ENCODE peak calls at places on chromosomes 16 and 17, in five cellular contexts. V, J, Y, K and T are unnamed samples.

GRCh38 chr17:81020767-81021497 is 14.0 kb upstream of the BAIAP2 start:
- DNase-seq in V (no peak), J (peak; percentile 86), Y (no peak), K (peak; percentile 70), T (peak; percentile 89)

GRCh38 chr16:2691491-2692248 is 9.3 kb downstream of the KCTD5 start:
- DNase-seq in V (no peak), J (peak; percentile 69), Y (no peak), K (no peak), T (no peak)

GRCh38 chr16:85446846-85447656 is 166.1 kb upstream of the GSE1 start:
- DNase-seq in V (no peak), J (peak; percentile 48), Y (no peak), K (no peak), T (no peak)

GRCh38 chr16:89193021-89193575 is 7.2 kb downstream of the SLC22A31 start:
- DNase-seq in V (peak; percentile 10), J (no peak), Y (peak; percentile 63), K (no peak), T (peak; percentile 93)

GRCh38 chr16:7492122-7492521 is 159.5 kb downstream of the RBFOX1 start:
- DNase-seq in V (no peak), J (no peak), Y (peak; percentile 37), K (no peak), T (no peak)

GRCh38 chr16:16041196-16041892 is 91.9 kb downstream of the ABCC1 start:
- DNase-seq in V (no peak), J (no peak), Y (peak; percentile 69), K (no peak), T (no peak)

GRCh38 chr17:70108166-70108565 is 33.1 kb downstream of the KCNJ16 start:
- DNase-seq in V (no peak), J (no peak), Y (no peak), K (no peak), T (no peak)

GRCh38 chr17:55587608-55588139 is 76.4 kb upstream of the SMIM36 start:
- DNase-seq in V (no peak), J (no peak), Y (no peak), K (peak; percentile 49), T (no peak)

GRCh38 chr17:63911657-63912100 is 621 bp upstream of the CSHL1 start:
- DNase-seq in V (no peak), J (peak; percentile 26), Y (peak; percentile 59), K (no peak), T (peak; percentile 51)

GRCh38 chr16:80947708-80948615 is 58.7 kb downstream of the CMC2 start:
- DNase-seq in V (no peak), J (no peak), Y (peak; percentile 52), K (no peak), T (no peak)

GRCh38 chr17:3796822-3797170 is 4.2 kb downstream of the ITGAE start:
- DNase-seq in V (no peak), J (no peak), Y (no peak), K (no peak), T (no peak)

GRCh38 chr17:78798695-78799559 is 16.9 kb upstream of the CYTH1 start:
- DNase-seq in V (no peak), J (no peak), Y (peak; percentile 43), K (no peak), T (no peak)

GRCh38 chr16:27286446-27286845 is 17.9 kb upstream of the NSMCE1 start:
- DNase-seq in V (no peak), J (no peak), Y (no peak), K (peak; percentile 33), T (no peak)

GRCh38 chr17:78359216-78359935 is 501 bp downstream of the SOCS3 start:
- DNase-seq in V (no peak), J (no peak), Y (peak; percentile 66), K (no peak), T (no peak)

GRCh38 chr16:10876799-10877341 is at the start of gene CIITA:
- DNase-seq in V (no peak), J (no peak), Y (no peak), K (peak; percentile 70), T (peak; percentile 87)

GRCh38 chr17:8159459-8160223 is 3.1 kb downstream of the VAMP2 start:
- DNase-seq in V (no peak), J (no peak), Y (no peak), K (no peak), T (peak; percentile 50)

GRCh38 chr16:75621170-75621477 is 2.0 kb downstream of the ADAT1 start:
- DNase-seq in V (no peak), J (peak; percentile 9), Y (peak; percentile 52), K (no peak), T (no peak)

GRCh38 chr16:57098188-57098841 is 5.9 kb downstream of the CPNE2 start:
- DNase-seq in V (no peak), J (no peak), Y (no peak), K (no peak), T (no peak)

GRCh38 chr16:85437161-85438052 is 175.7 kb upstream of the GSE1 start:
- DNase-seq in V (no peak), J (peak; percentile 76), Y (peak; percentile 39), K (no peak), T (no peak)

GRCh38 chr17:31509805-31510177 is 118.3 kb downstream of the RAB11FIP4 start:
- DNase-seq in V (no peak), J (no peak), Y (no peak), K (no peak), T (no peak)

GRCh38 chr17:36529121-36529520 is 5.5 kb downstream of the MYO19 start:
- DNase-seq in V (no peak), J (no peak), Y (no peak), K (no peak), T (no peak)

GRCh38 chr17:76132574-76133338 is 8.3 kb downstream of the FOXJ1 start:
- DNase-seq in V (no peak), J (peak; percentile 13), Y (peak; percentile 55), K (no peak), T (peak; percentile 88)